ENCODE peak calls at places on chromosomes 3 and 15, in nine cellular contexts. R, E, I, Y, U, Q, Z, G and N are unnamed samples.
A peak's percentile ranks its signal among the peaks of the same experiment; 100 is the strongest.

GRCh38 chr15:90686435-90687218 is 30.5 kb upstream of the BLM start:
- DNase-seq in R (peak; percentile 88), E (no peak), I (no peak), Y (no peak), U (no peak), Q (no peak), Z (peak; percentile 76), G (no peak), N (peak; percentile 39)

GRCh38 chr15:56042982-56043980 is 49.9 kb upstream of the NEDD4 start:
- DNase-seq in R (peak; percentile 50), E (no peak), I (no peak), Y (no peak), U (no peak), Q (peak; percentile 42), Z (no peak), G (peak; percentile 3), N (no peak)

GRCh38 chr15:29840928-29841327 is 18.7 kb upstream of the TJP1 start:
- DNase-seq in R (no peak), E (no peak), I (no peak), Y (no peak), U (no peak), Q (no peak), Z (no peak), G (no peak), N (no peak)

GRCh38 chr3:100492059-100492809 is at the start of gene TMEM45A:
- DNase-seq in R (peak; percentile 94), E (peak; percentile 97), I (peak; percentile 98), Y (peak; percentile 93), U (peak; percentile 97), Q (peak; percentile 88), Z (peak; percentile 89), G (peak; percentile 67), N (peak; percentile 74)

GRCh38 chr15:94352940-94353820 is 121.8 kb downstream of the MCTP2 start:
- DNase-seq in R (no peak), E (no peak), I (no peak), Y (no peak), U (no peak), Q (no peak), Z (no peak), G (no peak), N (no peak)

GRCh38 chr3:141280690-141281089 is 49.1 kb downstream of the PXYLP1 start:
- DNase-seq in R (no peak), E (no peak), I (no peak), Y (peak; percentile 36), U (no peak), Q (no peak), Z (no peak), G (no peak), N (no peak)

GRCh38 chr15:90184786-90185704 is 16.1 kb upstream of the SEMA4B start:
- DNase-seq in R (peak; percentile 63), E (peak; percentile 74), I (no peak), Y (peak; percentile 62), U (peak; percentile 66), Q (peak; percentile 72), Z (peak; percentile 49), G (peak; percentile 28), N (peak; percentile 63)

GRCh38 chr3:65604863-65605526 is 433.7 kb downstream of the MAGI1 start:
- DNase-seq in R (no peak), E (no peak), I (no peak), Y (no peak), U (no peak), Q (no peak), Z (no peak), G (no peak), N (no peak)

GRCh38 chr3:124601189-124601588 is 129.1 kb upstream of the UMPS start:
- DNase-seq in R (no peak), E (no peak), I (no peak), Y (no peak), U (no peak), Q (no peak), Z (no peak), G (no peak), N (no peak)

GRCh38 chr3:109369510-109369909 is 32.2 kb upstream of the DPPA4 start:
- DNase-seq in R (peak; percentile 4), E (no peak), I (no peak), Y (peak; percentile 58), U (no peak), Q (no peak), Z (no peak), G (no peak), N (no peak)

GRCh38 chr3:78729921-78730320 is 1037.9 kb downstream of the ROBO1 start:
- DNase-seq in R (no peak), E (no peak), I (no peak), Y (no peak), U (no peak), Q (no peak), Z (no peak), G (no peak), N (no peak)

GRCh38 chr3:194996746-194997145 is 274.2 kb downstream of the XXYLT1 start:
- DNase-seq in R (no peak), E (no peak), I (no peak), Y (no peak), U (no peak), Q (no peak), Z (no peak), G (no peak), N (no peak)

GRCh38 chr3:42544492-42545283 is 37.1 kb downstream of the SEC22C start:
- DNase-seq in R (no peak), E (peak; percentile 85), I (no peak), Y (no peak), U (no peak), Q (no peak), Z (no peak), G (no peak), N (no peak)

GRCh38 chr15:80121546-80121945 is 31.3 kb upstream of the FAH start:
- DNase-seq in R (no peak), E (no peak), I (no peak), Y (no peak), U (no peak), Q (no peak), Z (no peak), G (no peak), N (no peak)

GRCh38 chr15:40785158-40785557 is 15.4 kb downstream of the C15orf62 start:
- DNase-seq in R (no peak), E (no peak), I (no peak), Y (no peak), U (no peak), Q (no peak), Z (no peak), G (no peak), N (no peak)

GRCh38 chr15:89686522-89686921 is 4.0 kb downstream of the PEX11A start:
- DNase-seq in R (no peak), E (no peak), I (no peak), Y (no peak), U (no peak), Q (no peak), Z (no peak), G (no peak), N (no peak)

GRCh38 chr15:70259640-70260066 is 161.9 kb upstream of the TLE3 start:
- DNase-seq in R (peak; percentile 33), E (no peak), I (no peak), Y (peak; percentile 46), U (peak; percentile 38), Q (no peak), Z (no peak), G (no peak), N (no peak)

GRCh38 chr15:55277116-55277564 is 12.5 kb downstream of the RAB27A start:
- DNase-seq in R (peak; percentile 86), E (no peak), I (peak; percentile 55), Y (no peak), U (no peak), Q (peak; percentile 50), Z (peak; percentile 95), G (peak; percentile 21), N (no peak)

GRCh38 chr15:48177383-48177874 is 666 bp downstream of the MYEF2 start:
- DNase-seq in R (peak; percentile 69), E (no peak), I (no peak), Y (no peak), U (peak; percentile 50), Q (no peak), Z (no peak), G (no peak), N (no peak)

GRCh38 chr3:124615896-124616543 is 114.2 kb upstream of the UMPS start:
- DNase-seq in R (no peak), E (peak; percentile 61), I (no peak), Y (no peak), U (no peak), Q (no peak), Z (no peak), G (no peak), N (no peak)

GRCh38 chr3:113707835-113708234 is 11.4 kb upstream of the USF3 start:
- DNase-seq in R (no peak), E (no peak), I (no peak), Y (no peak), U (no peak), Q (no peak), Z (no peak), G (no peak), N (no peak)

GRCh38 chr15:59622289-59622688 is 10.7 kb downstream of the GCNT3 start:
- DNase-seq in R (peak; percentile 53), E (peak; percentile 66), I (no peak), Y (peak; percentile 73), U (peak; percentile 70), Q (peak; percentile 57), Z (peak; percentile 26), G (peak; percentile 11), N (peak; percentile 44)